ENCODE peak calls at places on chromosome 15, in nine cellular contexts. B, S, L, T, Y, X, O, N and R are unnamed samples.

GRCh38 chr15:73691398-73691797 is 7.2 kb downstream of the CD276 start:
- DNase-seq in B (peak), S (peak), L (peak), T (peak), Y (no peak), X (peak), O (no peak), N (peak), R (peak)

GRCh38 chr15:69011641-69012040 is 2.9 kb upstream of the NOX5 start:
- DNase-seq in B (no peak), S (no peak), L (no peak), T (no peak), Y (no peak), X (no peak), O (no peak), N (no peak), R (no peak)

GRCh38 chr15:64640146-64640868 is 135.1 kb downstream of the RBPMS2 start:
- DNase-seq in B (no peak), S (no peak), L (no peak), T (peak), Y (no peak), X (no peak), O (no peak), N (no peak), R (no peak)

GRCh38 chr15:33490703-33491102 is 179.9 kb downstream of the RYR3 start:
- DNase-seq in B (no peak), S (no peak), L (no peak), T (no peak), Y (no peak), X (no peak), O (no peak), N (no peak), R (no peak)

GRCh38 chr15:66221126-66221525 is 32.4 kb downstream of the MEGF11 start:
- DNase-seq in B (no peak), S (no peak), L (no peak), T (no peak), Y (no peak), X (no peak), O (no peak), N (no peak), R (no peak)

GRCh38 chr15:25674948-25675347 is 188.2 kb downstream of the ATP10A start:
- DNase-seq in B (no peak), S (no peak), L (no peak), T (no peak), Y (peak), X (no peak), O (no peak), N (no peak), R (no peak)

GRCh38 chr15:29887719-29888118 is 65.5 kb upstream of the TJP1 start:
- DNase-seq in B (peak), S (peak), L (no peak), T (peak), Y (no peak), X (no peak), O (no peak), N (no peak), R (no peak)

GRCh38 chr15:29994284-29994683 is 88.5 kb upstream of the GOLGA8J start:
- DNase-seq in B (no peak), S (no peak), L (no peak), T (no peak), Y (no peak), X (no peak), O (no peak), N (no peak), R (peak)

GRCh38 chr15:91125162-91125561 is 25.1 kb downstream of the SV2B start:
- DNase-seq in B (no peak), S (no peak), L (no peak), T (no peak), Y (no peak), X (no peak), O (no peak), N (no peak), R (no peak)

GRCh38 chr15:79308874-79309273 is 2.0 kb upstream of the TMED3 start:
- DNase-seq in B (no peak), S (no peak), L (no peak), T (no peak), Y (no peak), X (no peak), O (no peak), N (no peak), R (no peak)

GRCh38 chr15:80464952-80465645 is 60.9 kb downstream of the ARNT2 start:
- DNase-seq in B (no peak), S (peak), L (no peak), T (peak), Y (no peak), X (no peak), O (no peak), N (no peak), R (no peak)

GRCh38 chr15:88018865-88019626 is 237.5 kb downstream of the NTRK3 start:
- DNase-seq in B (peak), S (no peak), L (peak), T (peak), Y (peak), X (no peak), O (no peak), N (no peak), R (no peak)

GRCh38 chr15:87403973-87404372 is 852.6 kb downstream of the NTRK3 start:
- DNase-seq in B (no peak), S (no peak), L (no peak), T (no peak), Y (no peak), X (no peak), O (no peak), N (no peak), R (no peak)

GRCh38 chr15:96414875-96415274 is 84.4 kb downstream of the NR2F2 start:
- DNase-seq in B (no peak), S (no peak), L (no peak), T (no peak), Y (no peak), X (no peak), O (no peak), N (no peak), R (no peak)

GRCh38 chr15:62407216-62407615 is 242.1 kb upstream of the C2CD4B start:
- DNase-seq in B (no peak), S (no peak), L (no peak), T (no peak), Y (no peak), X (no peak), O (no peak), N (no peak), R (no peak)

GRCh38 chr15:70559223-70559823 is 204.0 kb downstream of the UACA start:
- DNase-seq in B (no peak), S (peak), L (peak), T (peak), Y (no peak), X (peak), O (no peak), N (peak), R (no peak)

GRCh38 chr15:38843736-38844590 is 279.3 kb upstream of the RASGRP1 start:
- DNase-seq in B (peak), S (peak), L (peak), T (peak), Y (no peak), X (no peak), O (no peak), N (no peak), R (peak)

GRCh38 chr15:77659350-77660321 is 26.9 kb upstream of the LINGO1 start:
- DNase-seq in B (peak), S (peak), L (peak), T (peak), Y (no peak), X (peak), O (peak), N (peak), R (peak)

GRCh38 chr15:88476635-88477038 is 9.1 kb downstream of the MRPS11 start:
- DNase-seq in B (peak), S (peak), L (peak), T (peak), Y (peak), X (peak), O (no peak), N (peak), R (peak)

GRCh38 chr15:43523646-43524045 is 6.2 kb downstream of the MAP1A start:
- DNase-seq in B (no peak), S (no peak), L (no peak), T (no peak), Y (no peak), X (no peak), O (no peak), N (no peak), R (peak)

GRCh38 chr15:92545996-92546395 is 109.6 kb downstream of the FAM174B start:
- DNase-seq in B (no peak), S (no peak), L (peak), T (no peak), Y (no peak), X (no peak), O (no peak), N (no peak), R (no peak)